ENCODE peak calls at places on chromosomes 16 and 17, in four cellular contexts. U is H1, Z is HepG2, D is K562. J is an unnamed sample.
A peak's percentile ranks its signal among the peaks of the same experiment; 100 is the strongest.

GRCh38 chr16:23807028-23807427 is 28.8 kb upstream of the PRKCB start:
- DNase-seq in U (no peak), Z (no peak), D (no peak), J (no peak)

GRCh38 chr17:75535119-75535537 is 9.6 kb downstream of the LLGL2 start:
- DNase-seq in U (no peak), Z (no peak), D (no peak), J (no peak)

GRCh38 chr17:8375738-8376259 is 705 bp downstream of the KRABD2 start:
- DNase-seq in U (no peak), Z (no peak), D (no peak), J (no peak)

GRCh38 chr17:41937970-41938851 is 7.8 kb downstream of the ODAD4 start:
- DNase-seq in U (no peak), Z (no peak), D (peak; percentile 48), J (no peak)

GRCh38 chr17:49745175-49746139 is 18.5 kb downstream of the FAM117A start:
- DNase-seq in U (no peak), Z (no peak), D (no peak), J (no peak)

GRCh38 chr17:1905190-1905919 is 75.5 kb downstream of the RPA1 start:
- DNase-seq in U (no peak), Z (peak; percentile 16), D (no peak), J (no peak)

GRCh38 chr17:48843172-48843900 is 12.5 kb downstream of the CALCOCO2 start:
- DNase-seq in U (no peak), Z (no peak), D (no peak), J (no peak)

GRCh38 chr16:57601801-57602478 is 26.5 kb upstream of the ADGRG1 start:
- DNase-seq in U (no peak), Z (no peak), D (peak; percentile 54), J (no peak)

GRCh38 chr16:88454315-88455057 is 1.4 kb downstream of the ZFPM1 start:
- DNase-seq in U (no peak), Z (no peak), D (no peak), J (peak; percentile 60)

GRCh38 chr17:53387745-53388144 is 435.0 kb upstream of the KIF2B start:
- DNase-seq in U (no peak), Z (no peak), D (no peak), J (no peak)

GRCh38 chr16:70512456-70512855 is 10.9 kb downstream of the COG4 start:
- DNase-seq in U (no peak), Z (no peak), D (no peak), J (no peak)

GRCh38 chr17:64706224-64707076 is 44.3 kb upstream of the SMURF2 start:
- DNase-seq in U (no peak), Z (peak; percentile 46), D (no peak), J (peak; percentile 85)

GRCh38 chr17:77718669-77718961 is 239.9 kb upstream of the TNRC6C start:
- DNase-seq in U (no peak), Z (no peak), D (no peak), J (no peak)

GRCh38 chr17:52410781-52411180 is 252.3 kb upstream of the CA10 start:
- DNase-seq in U (no peak), Z (peak; percentile 41), D (no peak), J (no peak)

GRCh38 chr17:72115789-72116520 is 4.9 kb upstream of the SOX9 start:
- DNase-seq in U (no peak), Z (no peak), D (no peak), J (no peak)

GRCh38 chr17:60594747-60595146 is 5.2 kb upstream of the PPM1D start:
- DNase-seq in U (no peak), Z (no peak), D (no peak), J (no peak)

GRCh38 chr17:75619506-75620431 is 13.5 kb upstream of the SMIM5 start:
- DNase-seq in U (peak; percentile 70), Z (peak; percentile 39), D (peak; percentile 77), J (peak; percentile 75)

GRCh38 chr17:199195-199604 is 17.8 kb upstream of the DOC2B start:
- DNase-seq in U (no peak), Z (no peak), D (no peak), J (no peak)

GRCh38 chr17:76265624-76266243 is 586 bp downstream of the UBALD2 start:
- DNase-seq in U (no peak), Z (no peak), D (peak; percentile 69), J (peak; percentile 53)

GRCh38 chr17:17137731-17138585 is 68.2 kb downstream of the PLD6 start:
- DNase-seq in U (no peak), Z (no peak), D (no peak), J (no peak)

GRCh38 chr16:87757841-87758426 is 7.9 kb downstream of the KLHDC4 start:
- DNase-seq in U (no peak), Z (no peak), D (no peak), J (no peak)

GRCh38 chr16:72657791-72658190 is 390.1 kb downstream of the ZFHX3 start:
- DNase-seq in U (no peak), Z (no peak), D (no peak), J (no peak)

GRCh38 chr16:85471469-85472431 is 141.4 kb upstream of the GSE1 start:
- DNase-seq in U (no peak), Z (no peak), D (no peak), J (no peak)

GRCh38 chr16:57169327-57169726 is 16.5 kb downstream of the PSME3IP1 start:
- DNase-seq in U (no peak), Z (no peak), D (no peak), J (no peak)

GRCh38 chr17:75834279-75834920 is 9.8 kb downstream of the UNC13D start:
- DNase-seq in U (no peak), Z (no peak), D (no peak), J (no peak)

GRCh38 chr17:44543213-44543904 is 13.9 kb upstream of the FZD2 start:
- DNase-seq in U (peak; percentile 87), Z (peak; percentile 64), D (no peak), J (peak; percentile 98)

GRCh38 chr16:23557779-23558330 is 328 bp downstream of the UBFD1 start:
- DNase-seq in U (no peak), Z (peak; percentile 26), D (no peak), J (no peak)

GRCh38 chr16:79509221-79509631 is 91.3 kb downstream of the MAF start:
- DNase-seq in U (no peak), Z (no peak), D (no peak), J (no peak)

GRCh38 chr17:51152766-51153209 is 571 bp upstream of the NME1 start:
- DNase-seq in U (no peak), Z (peak; percentile 27), D (no peak), J (no peak)

GRCh38 chr17:41308918-41309359 is at the start of gene KRTAP16-1:
- DNase-seq in U (no peak), Z (no peak), D (no peak), J (no peak)

GRCh38 chr17:20086416-20087074 is 77.4 kb downstream of the SPECC1 start:
- DNase-seq in U (no peak), Z (no peak), D (no peak), J (no peak)

GRCh38 chr16:67910162-67910561 is 17.1 kb downstream of the PSKH1 start:
- DNase-seq in U (no peak), Z (no peak), D (no peak), J (no peak)

GRCh38 chr17:31397256-31397939 is 5.9 kb downstream of the RAB11FIP4 start:
- DNase-seq in U (no peak), Z (no peak), D (no peak), J (no peak)

GRCh38 chr17:39276113-39276512 is 50.4 kb upstream of the STAC2 start:
- DNase-seq in U (no peak), Z (no peak), D (no peak), J (no peak)

GRCh38 chr17:39271546-39271945 is 45.8 kb upstream of the STAC2 start:
- DNase-seq in U (no peak), Z (no peak), D (no peak), J (no peak)

DNA sequence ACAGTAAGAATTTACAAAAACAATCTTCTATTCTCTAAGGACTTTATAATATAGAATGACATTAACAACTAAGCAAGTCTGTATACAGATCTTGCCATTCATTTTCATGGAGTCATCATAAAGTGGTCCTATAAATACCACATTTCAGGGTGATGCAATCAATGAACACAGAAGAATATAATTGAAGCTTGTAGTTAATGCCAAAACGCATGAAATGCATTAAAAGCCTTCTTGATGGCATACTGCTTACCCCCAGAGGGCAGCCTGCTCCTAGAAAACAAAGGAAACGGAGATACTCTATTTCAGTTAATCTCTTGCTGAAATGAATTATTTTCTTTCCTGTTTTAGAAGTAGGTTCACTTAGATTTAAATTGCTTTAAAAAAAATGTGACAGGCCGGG is 45.2 kb upstream of the STAC2 start:
- DNase-seq in U (no peak), Z (no peak), D (no peak), J (peak; percentile 48)
- TF ChIP-seq CTCF in U (no peak), Z (peak; percentile 20), D (peak; percentile 80), J (peak; percentile 40)

GRCh38 chr17:35898283-35899070 is 18.3 kb upstream of the CCL5 start:
- DNase-seq in U (no peak), Z (no peak), D (no peak), J (no peak)
- TF ChIP-seq PHF8 in U (no peak), Z (no peak), D (no peak), J (no peak)

GRCh38 chr17:73478768-73479424 is 165.3 kb downstream of the SDK2 start:
- DNase-seq in U (no peak), Z (peak; percentile 26), D (peak; percentile 38), J (peak; percentile 26)
- TF ChIP-seq CTCF in U (peak; percentile 88), Z (peak; percentile 82), D (peak; percentile 60), J (peak; percentile 34)

GRCh38 chr17:61928101-61928436 is 287 bp upstream of the INTS2 start:
- DNase-seq in U (no peak), Z (no peak), D (no peak), J (no peak)

GRCh38 chr17:61927211-61928100 is at the start of gene INTS2:
- DNase-seq in U (peak; percentile 83), Z (peak; percentile 92), D (peak; percentile 93), J (peak; percentile 98)

DNA sequence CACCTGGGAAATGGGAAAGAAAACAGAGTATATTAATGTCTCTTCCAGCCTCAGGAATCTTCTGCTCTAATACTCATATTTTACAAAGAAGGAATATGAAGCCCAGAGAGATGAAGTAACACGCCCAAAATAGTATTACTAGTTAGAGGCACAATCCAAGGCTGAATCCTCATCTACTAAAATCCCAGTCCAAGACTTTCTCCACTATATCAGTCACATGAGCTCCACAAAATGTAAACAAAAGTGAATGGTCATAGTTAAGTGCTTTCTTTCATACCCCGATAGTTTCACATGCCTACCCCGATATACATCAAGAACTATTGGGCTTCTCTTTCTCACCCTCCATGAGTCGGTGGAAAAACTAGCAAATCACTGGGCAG is 961 bp downstream of the INTS2 start:
- DNase-seq in U (no peak), Z (no peak), D (no peak), J (no peak)
- TF ChIP-seq PHF8 in U (no peak), Z (no peak), D (no peak), J (no peak)

DNA sequence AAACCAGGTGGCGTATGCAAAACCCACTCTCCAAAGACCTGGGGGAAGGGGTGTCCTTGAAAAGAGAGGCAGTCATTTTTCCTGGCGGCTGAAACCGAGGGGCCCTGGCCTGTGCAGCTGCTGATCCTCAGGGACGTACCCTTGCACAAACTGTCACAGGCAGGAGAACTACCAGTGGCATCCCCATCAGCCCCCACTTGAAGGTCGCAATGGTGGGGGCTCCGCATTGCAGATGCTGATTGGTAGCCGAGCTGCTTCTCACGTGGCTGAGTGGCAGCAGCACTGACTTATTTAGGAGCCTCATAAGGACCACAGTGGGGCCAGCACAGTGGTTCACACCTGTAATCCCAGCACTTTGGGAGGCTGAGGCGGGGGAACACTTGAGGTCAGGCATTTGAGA is 35.0 kb upstream of the CDC42EP4 start:
- DNase-seq in U (no peak), Z (no peak), D (no peak), J (no peak)
- TF ChIP-seq CTCF in U (no peak), Z (no peak), D (no peak), J (no peak)

J was measured in A549.